ENCODE peak calls at places on chromosome 17, in seven cellular contexts. L, M, B, K, E, X and R are unnamed samples.

GRCh38 chr17:17935321-17936271 is 36.6 kb downstream of the TOM1L2 start:
- DNase-seq in B (no peak), K (no peak), L (peak), E (no peak), M (peak), X (peak), R (peak)

GRCh38 chr17:68533887-68534700 is 21.9 kb downstream of the PRKAR1A start:
- DNase-seq in M (peak), L (peak), B (no peak), K (no peak), E (no peak), X (peak), R (peak)

GRCh38 chr17:327971-328370 is 24.6 kb downstream of the RPH3AL start:
- DNase-seq in L (no peak), K (no peak), E (no peak), X (no peak), B (no peak), M (no peak), R (no peak)

GRCh38 chr17:76480676-76481075 is 13.3 kb downstream of the AANAT start:
- DNase-seq in X (no peak), K (peak), B (no peak), E (no peak), M (no peak), L (no peak), R (no peak)

GRCh38 chr17:63096426-63096825 is 130.4 kb downstream of the TANC2 start:
- DNase-seq in B (no peak), L (peak), X (no peak), K (no peak), M (peak), E (no peak), R (peak)

GRCh38 chr17:17304521-17304985 is 1.4 kb downstream of the NT5M start:
- DNase-seq in B (no peak), E (no peak), M (no peak), L (no peak), X (no peak), K (no peak), R (no peak)

GRCh38 chr17:29140631-29141483 is 39.3 kb downstream of the MYO18A start:
- DNase-seq in L (no peak), M (no peak), B (peak), E (no peak), X (peak), K (peak), R (no peak)

GRCh38 chr17:55533611-55534010 is 22.4 kb upstream of the SMIM36 start:
- DNase-seq in M (no peak), B (no peak), K (no peak), L (no peak), E (no peak), X (peak), R (no peak)

GRCh38 chr17:83057793-83058477 is 21.5 kb upstream of the METRNL start:
- DNase-seq in E (no peak), K (no peak), B (no peak), L (no peak), X (no peak), M (no peak), R (no peak)

GRCh38 chr17:1989135-1989534 is 36.0 kb downstream of the RTN4RL1 start:
- DNase-seq in K (no peak), B (no peak), E (no peak), X (peak), L (peak), M (peak), R (peak)

GRCh38 chr17:35612924-35613521 is 25.9 kb downstream of the AP2B1 start:
- DNase-seq in L (no peak), B (peak), E (no peak), X (peak), K (peak), M (peak), R (peak)

GRCh38 chr17:60161598-60162330 is 12.0 kb downstream of the CA4 start:
- DNase-seq in M (no peak), L (no peak), E (no peak), X (no peak), B (peak), K (no peak), R (no peak)

GRCh38 chr17:81863833-81864768 is 3.8 kb upstream of the P4HB start:
- DNase-seq in L (no peak), X (no peak), K (no peak), M (no peak), B (no peak), E (no peak), R (no peak)

GRCh38 chr17:8841844-8842243 is 25.6 kb downstream of the PIK3R6 start:
- DNase-seq in B (no peak), L (no peak), E (no peak), X (no peak), M (no peak), K (no peak), R (no peak)

GRCh38 chr17:48484850-48485249 is 46.0 kb downstream of the HOXB1 start:
- DNase-seq in K (no peak), L (no peak), B (no peak), M (peak), X (no peak), E (no peak), R (peak)

GRCh38 chr17:57440522-57441269 is 184.4 kb downstream of the MSI2 start:
- DNase-seq in X (peak), L (no peak), B (peak), M (peak), K (peak), E (peak), R (peak)

GRCh38 chr17:9971991-9972390 is 66.9 kb upstream of the RCVRN start:
- DNase-seq in L (peak), M (peak), X (peak), K (no peak), E (no peak), B (no peak), R (no peak)

GRCh38 chr17:44900894-44901293 is 1.6 kb upstream of the EFTUD2 start:
- DNase-seq in K (no peak), M (peak), B (no peak), X (peak), L (no peak), E (no peak), R (peak)

GRCh38 chr17:80724723-80725388 is 180.2 kb downstream of the RPTOR start:
- DNase-seq in E (no peak), L (peak), X (peak), K (no peak), B (no peak), M (peak), R (peak)

GRCh38 chr17:72600934-72601333 is 480.1 kb downstream of the SOX9 start:
- DNase-seq in M (peak), E (no peak), X (peak), K (no peak), L (no peak), B (no peak), R (peak)

GRCh38 chr17:56536766-56537165 is 56.7 kb upstream of the NOG start:
- DNase-seq in K (no peak), M (no peak), E (no peak), B (no peak), X (no peak), L (no peak), R (no peak)

GRCh38 chr17:55540414-55541091 is 29.3 kb upstream of the SMIM36 start:
- DNase-seq in M (peak), E (no peak), B (no peak), X (peak), L (peak), K (no peak), R (peak)

GRCh38 chr17:57966246-57966645 is 11.0 kb upstream of the CUEDC1 start:
- DNase-seq in L (no peak), E (no peak), B (no peak), M (no peak), K (no peak), X (no peak), R (no peak)

GRCh38 chr17:56943505-56944125 is 17.2 kb downstream of the COIL start:
- DNase-seq in E (no peak), L (no peak), M (peak), K (no peak), B (no peak), X (no peak), R (no peak)

GRCh38 chr17:65297384-65297783 is 160.2 kb downstream of the RGS9 start:
- DNase-seq in L (no peak), E (no peak), B (no peak), X (peak), M (peak), K (no peak), R (peak)

GRCh38 chr17:40437095-40437732 is 6.0 kb upstream of the IGFBP4 start:
- DNase-seq in M (peak), B (no peak), L (no peak), K (no peak), E (no peak), X (peak), R (no peak)

GRCh38 chr17:83193336-83194188 is 114.2 kb downstream of the METRNL start:
- DNase-seq in X (no peak), M (no peak), E (no peak), B (no peak), L (no peak), K (no peak), R (no peak)